ENCODE peak calls at places on chromosomes 13 and 19, in four cellular contexts. U is HL-60, O is GM12878, G is K562. J is an unnamed sample.

GRCh38 chr19:31178833-31179470 is 170.3 kb downstream of the TSHZ3 start:
- DNase-seq in U (no peak), O (no peak), G (no peak), J (no peak)

GRCh38 chr19:16417660-16418596 is 53.8 kb downstream of the EPS15L1 start:
- DNase-seq in U (peak), O (no peak), G (peak), J (peak)

GRCh38 chr19:45569619-45570421 is 14.8 kb downstream of the OPA3 start:
- DNase-seq in U (peak), O (no peak), G (peak), J (no peak)

GRCh38 chr19:35287713-35288112 is 4.2 kb upstream of the MAG start:
- DNase-seq in U (no peak), O (no peak), G (no peak), J (no peak)

GRCh38 chr19:47726467-47726866 is 13.2 kb downstream of the EHD2 start:
- DNase-seq in U (peak), O (no peak), G (no peak), J (no peak)

GRCh38 chr19:48400018-48400742 is 6.7 kb downstream of the GRIN2D start:
- DNase-seq in U (no peak), O (no peak), G (peak), J (no peak)

GRCh38 chr19:35032356-35032865 is 2.1 kb downstream of the SCN1B start:
- DNase-seq in U (no peak), O (no peak), G (no peak), J (no peak)

GRCh38 chr13:40928980-40929379 is 90.1 kb downstream of the ELF1 start:
- DNase-seq in U (no peak), O (no peak), G (no peak), J (no peak)

GRCh38 chr13:66402546-66402945 is 827.6 kb downstream of the PCDH9 start:
- DNase-seq in U (no peak), O (no peak), G (no peak), J (no peak)

GRCh38 chr19:7917292-7918061 is 2.7 kb upstream of the SNAPC2 start:
- DNase-seq in U (peak), O (no peak), G (no peak), J (peak)

GRCh38 chr13:109156181-109156935 is 526.9 kb downstream of the MYO16 start:
- DNase-seq in U (no peak), O (no peak), G (no peak), J (no peak)

GRCh38 chr13:60617863-60618733 is 221.1 kb downstream of the TDRD3 start:
- DNase-seq in U (peak), O (no peak), G (peak), J (no peak)

GRCh38 chr13:41565221-41565620 is 107.9 kb downstream of the RGCC start:
- DNase-seq in U (no peak), O (no peak), G (no peak), J (no peak)

GRCh38 chr19:29715695-29716581 is 877 bp upstream of the C19orf12 start:
- DNase-seq in U (peak), O (no peak), G (peak), J (no peak)

GRCh38 chr13:99743079-99743478 is 228.5 kb downstream of the ZIC5 start:
- DNase-seq in U (no peak), O (no peak), G (no peak), J (no peak)

GRCh38 chr19:12796146-12797071 is 5.1 kb downstream of the JUNB start:
- DNase-seq in U (peak), O (no peak), G (peak), J (no peak)

GRCh38 chr13:48975101-48975925 is at the start of gene FNDC3A:
- DNase-seq in U (peak), O (no peak), G (peak), J (peak)
- TF ChIP-seq SPI1 in U (no peak), O (no peak), G (no peak), J (no peak)

GRCh38 chr19:3708207-3708931 is at the start of gene TJP3:
- DNase-seq in U (peak), O (no peak), G (peak), J (no peak)

GRCh38 chr19:3707868-3708206 is 347 bp upstream of the TJP3 start:
- DNase-seq in U (no peak), O (no peak), G (no peak), J (no peak)

GRCh38 chr19:3712663-3713531 is 4.7 kb downstream of the TJP3 start:
- DNase-seq in U (no peak), O (no peak), G (no peak), J (no peak)

GRCh38 chr19:3716147-3716668 is 8.0 kb downstream of the TJP3 start:
- DNase-seq in U (no peak), O (no peak), G (no peak), J (no peak)

GRCh38 chr19:3710265-3710812 is 2.2 kb downstream of the TJP3 start:
- DNase-seq in U (peak), O (no peak), G (peak), J (no peak)
- TF ChIP-seq SPI1 in U (peak), O (no peak), G (peak), J (no peak)

GRCh38 chr19:33365676-33366075 is 7.8 kb upstream of the CEBPG start:
- DNase-seq in U (no peak), O (no peak), G (no peak), J (no peak)
- TF ChIP-seq SPI1 in U (no peak), O (no peak), G (no peak), J (no peak)

GRCh38 chr13:111506621-111507020 is 186.2 kb downstream of the TEX29 start:
- DNase-seq in U (no peak), O (no peak), G (no peak), J (no peak)

GRCh38 chr13:111508164-111508870 is 187.9 kb downstream of the TEX29 start:
- DNase-seq in U (no peak), O (no peak), G (no peak), J (no peak)

GRCh38 chr13:111503905-111504695 is 183.7 kb downstream of the TEX29 start:
- DNase-seq in U (no peak), O (no peak), G (no peak), J (no peak)

GRCh38 chr13:111505175-111505777 is 184.8 kb downstream of the TEX29 start:
- DNase-seq in U (no peak), O (no peak), G (peak), J (no peak)

GRCh38 chr13:111506131-111506530 is 185.7 kb downstream of the TEX29 start:
- DNase-seq in U (no peak), O (no peak), G (no peak), J (no peak)
- TF ChIP-seq SPI1 in U (no peak), O (no peak), G (no peak), J (no peak)